ENCODE peak calls at places on chromosomes 4 and X, in eight cellular contexts. One of them, this sample, is unnamed.

GRCh38 chr4:188971125-188971524 is 831.9 kb downstream of the TRIML1 start:
- DNase-seq in ureter: no peak
- DNase-seq in prostate gland: no peak
- DNase-seq in Kasumi-1: peak
- DNase-seq in stimulated activated CD8-positive, alpha-beta memory T cell treated with anti-CD3 and anti-CD28 coated beads, Interleukin-15, amount 100 ng/mL, for 24 hours: no peak
- DNase-seq in lower lobe of right lung: no peak
- DNase-seq in anterior cingulate cortex: no peak
- DNase-seq in SW480: peak
- DNase-seq in this sample: no peak

GRCh38 chr4:159455675-159456235 is 352.9 kb downstream of the RAPGEF2 start:
- DNase-seq in anterior cingulate cortex: no peak
- DNase-seq in Kasumi-1: peak
- DNase-seq in ureter: no peak
- DNase-seq in lower lobe of right lung: no peak
- DNase-seq in SW480: peak
- DNase-seq in stimulated activated CD8-positive, alpha-beta memory T cell treated with anti-CD3 and anti-CD28 coated beads, Interleukin-15, amount 100 ng/mL, for 24 hours: no peak
- DNase-seq in prostate gland: no peak
- DNase-seq in this sample: no peak

GRCh38 chr4:59925290-59925689 is 1274.8 kb upstream of the ADGRL3 start:
- DNase-seq in anterior cingulate cortex: no peak
- DNase-seq in stimulated activated CD8-positive, alpha-beta memory T cell treated with anti-CD3 and anti-CD28 coated beads, Interleukin-15, amount 100 ng/mL, for 24 hours: no peak
- DNase-seq in SW480: no peak
- DNase-seq in Kasumi-1: no peak
- DNase-seq in ureter: no peak
- DNase-seq in lower lobe of right lung: no peak
- DNase-seq in prostate gland: no peak
- DNase-seq in this sample: no peak

GRCh38 chrX:153649178-153649914 is 2.3 kb downstream of the DUSP9 start:
- DNase-seq in prostate gland: no peak
- DNase-seq in SW480: peak
- DNase-seq in stimulated activated CD8-positive, alpha-beta memory T cell treated with anti-CD3 and anti-CD28 coated beads, Interleukin-15, amount 100 ng/mL, for 24 hours: no peak
- DNase-seq in Kasumi-1: peak
- DNase-seq in anterior cingulate cortex: no peak
- DNase-seq in lower lobe of right lung: peak
- DNase-seq in ureter: no peak
- DNase-seq in this sample: no peak

GRCh38 chr4:152571296-152571695 is 35.4 kb upstream of the FBXW7 start:
- DNase-seq in lower lobe of right lung: no peak
- DNase-seq in prostate gland: no peak
- DNase-seq in SW480: no peak
- DNase-seq in anterior cingulate cortex: no peak
- DNase-seq in ureter: no peak
- DNase-seq in Kasumi-1: no peak
- DNase-seq in stimulated activated CD8-positive, alpha-beta memory T cell treated with anti-CD3 and anti-CD28 coated beads, Interleukin-15, amount 100 ng/mL, for 24 hours: no peak
- DNase-seq in this sample: no peak

GRCh38 chr4:48375651-48376291 is 34.4 kb downstream of the SLAIN2 start:
- DNase-seq in Kasumi-1: no peak
- DNase-seq in anterior cingulate cortex: no peak
- DNase-seq in stimulated activated CD8-positive, alpha-beta memory T cell treated with anti-CD3 and anti-CD28 coated beads, Interleukin-15, amount 100 ng/mL, for 24 hours: no peak
- DNase-seq in prostate gland: peak
- DNase-seq in ureter: peak
- DNase-seq in SW480: no peak
- DNase-seq in lower lobe of right lung: no peak
- DNase-seq in this sample: peak

GRCh38 chr4:109745830-109746229 is 16.0 kb upstream of the PLA2G12A start:
- DNase-seq in anterior cingulate cortex: no peak
- DNase-seq in ureter: no peak
- DNase-seq in Kasumi-1: no peak
- DNase-seq in prostate gland: no peak
- DNase-seq in stimulated activated CD8-positive, alpha-beta memory T cell treated with anti-CD3 and anti-CD28 coated beads, Interleukin-15, amount 100 ng/mL, for 24 hours: no peak
- DNase-seq in lower lobe of right lung: no peak
- DNase-seq in SW480: no peak
- DNase-seq in this sample: no peak

GRCh38 chr4:3010998-3011397 is 47.6 kb downstream of the GRK4 start:
- DNase-seq in Kasumi-1: no peak
- DNase-seq in SW480: no peak
- DNase-seq in prostate gland: no peak
- DNase-seq in lower lobe of right lung: no peak
- DNase-seq in anterior cingulate cortex: no peak
- DNase-seq in stimulated activated CD8-positive, alpha-beta memory T cell treated with anti-CD3 and anti-CD28 coated beads, Interleukin-15, amount 100 ng/mL, for 24 hours: no peak
- DNase-seq in ureter: no peak
- DNase-seq in this sample: peak

GRCh38 chr4:48639816-48640215 is 140.3 kb downstream of the FRYL start:
- DNase-seq in Kasumi-1: no peak
- DNase-seq in anterior cingulate cortex: no peak
- DNase-seq in lower lobe of right lung: no peak
- DNase-seq in ureter: no peak
- DNase-seq in stimulated activated CD8-positive, alpha-beta memory T cell treated with anti-CD3 and anti-CD28 coated beads, Interleukin-15, amount 100 ng/mL, for 24 hours: no peak
- DNase-seq in prostate gland: no peak
- DNase-seq in SW480: no peak
- DNase-seq in this sample: no peak

GRCh38 chrX:129116651-129117050 is 406.6 kb downstream of the SMARCA1 start:
- DNase-seq in anterior cingulate cortex: no peak
- DNase-seq in ureter: no peak
- DNase-seq in Kasumi-1: no peak
- DNase-seq in prostate gland: no peak
- DNase-seq in lower lobe of right lung: no peak
- DNase-seq in SW480: no peak
- DNase-seq in stimulated activated CD8-positive, alpha-beta memory T cell treated with anti-CD3 and anti-CD28 coated beads, Interleukin-15, amount 100 ng/mL, for 24 hours: no peak
- DNase-seq in this sample: no peak

GRCh38 chrX:70386240-70386639 is 36.9 kb upstream of the GDPD2 start:
- DNase-seq in ureter: no peak
- DNase-seq in stimulated activated CD8-positive, alpha-beta memory T cell treated with anti-CD3 and anti-CD28 coated beads, Interleukin-15, amount 100 ng/mL, for 24 hours: no peak
- DNase-seq in prostate gland: no peak
- DNase-seq in lower lobe of right lung: no peak
- DNase-seq in SW480: no peak
- DNase-seq in anterior cingulate cortex: no peak
- DNase-seq in Kasumi-1: no peak
- DNase-seq in this sample: peak

GRCh38 chrX:69535661-69536060 is 31.5 kb downstream of the NALF2 start:
- DNase-seq in stimulated activated CD8-positive, alpha-beta memory T cell treated with anti-CD3 and anti-CD28 coated beads, Interleukin-15, amount 100 ng/mL, for 24 hours: no peak
- DNase-seq in lower lobe of right lung: no peak
- DNase-seq in prostate gland: no peak
- DNase-seq in SW480: no peak
- DNase-seq in Kasumi-1: no peak
- DNase-seq in anterior cingulate cortex: no peak
- DNase-seq in ureter: no peak
- DNase-seq in this sample: no peak

GRCh38 chrX:7068939-7069367 is 78.6 kb upstream of the STS start:
- DNase-seq in anterior cingulate cortex: no peak
- DNase-seq in ureter: no peak
- DNase-seq in stimulated activated CD8-positive, alpha-beta memory T cell treated with anti-CD3 and anti-CD28 coated beads, Interleukin-15, amount 100 ng/mL, for 24 hours: no peak
- DNase-seq in SW480: no peak
- DNase-seq in prostate gland: no peak
- DNase-seq in lower lobe of right lung: no peak
- DNase-seq in Kasumi-1: no peak
- DNase-seq in this sample: no peak

GRCh38 chr4:170805352-170805751 is 715.6 kb upstream of the AADAT start:
- DNase-seq in anterior cingulate cortex: no peak
- DNase-seq in Kasumi-1: no peak
- DNase-seq in SW480: no peak
- DNase-seq in lower lobe of right lung: no peak
- DNase-seq in stimulated activated CD8-positive, alpha-beta memory T cell treated with anti-CD3 and anti-CD28 coated beads, Interleukin-15, amount 100 ng/mL, for 24 hours: no peak
- DNase-seq in prostate gland: no peak
- DNase-seq in ureter: no peak
- DNase-seq in this sample: no peak

GRCh38 chr4:167359711-167360110 is 125.4 kb upstream of the SPOCK3 start:
- DNase-seq in anterior cingulate cortex: no peak
- DNase-seq in ureter: no peak
- DNase-seq in lower lobe of right lung: no peak
- DNase-seq in prostate gland: no peak
- DNase-seq in SW480: no peak
- DNase-seq in stimulated activated CD8-positive, alpha-beta memory T cell treated with anti-CD3 and anti-CD28 coated beads, Interleukin-15, amount 100 ng/mL, for 24 hours: no peak
- DNase-seq in Kasumi-1: no peak
- DNase-seq in this sample: no peak

GRCh38 chr4:60133414-60133813 is 1066.7 kb upstream of the ADGRL3 start:
- DNase-seq in anterior cingulate cortex: no peak
- DNase-seq in prostate gland: no peak
- DNase-seq in SW480: no peak
- DNase-seq in ureter: no peak
- DNase-seq in Kasumi-1: no peak
- DNase-seq in lower lobe of right lung: no peak
- DNase-seq in stimulated activated CD8-positive, alpha-beta memory T cell treated with anti-CD3 and anti-CD28 coated beads, Interleukin-15, amount 100 ng/mL, for 24 hours: no peak
- DNase-seq in this sample: peak

GRCh38 chrX:31931225-31931624 is 859.4 kb upstream of the FTHL17 start:
- DNase-seq in lower lobe of right lung: no peak
- DNase-seq in SW480: no peak
- DNase-seq in ureter: no peak
- DNase-seq in stimulated activated CD8-positive, alpha-beta memory T cell treated with anti-CD3 and anti-CD28 coated beads, Interleukin-15, amount 100 ng/mL, for 24 hours: no peak
- DNase-seq in prostate gland: no peak
- DNase-seq in Kasumi-1: no peak
- DNase-seq in anterior cingulate cortex: no peak
- DNase-seq in this sample: peak

GRCh38 chr4:92270908-92271307 is 32.9 kb upstream of the GRID2 start:
- DNase-seq in prostate gland: no peak
- DNase-seq in ureter: no peak
- DNase-seq in lower lobe of right lung: no peak
- DNase-seq in Kasumi-1: no peak
- DNase-seq in SW480: no peak
- DNase-seq in stimulated activated CD8-positive, alpha-beta memory T cell treated with anti-CD3 and anti-CD28 coated beads, Interleukin-15, amount 100 ng/mL, for 24 hours: no peak
- DNase-seq in anterior cingulate cortex: no peak
- DNase-seq in this sample: no peak

GRCh38 chr4:74793757-74794340 is 474 bp downstream of the BTC start:
- DNase-seq in SW480: peak
- DNase-seq in anterior cingulate cortex: no peak
- DNase-seq in stimulated activated CD8-positive, alpha-beta memory T cell treated with anti-CD3 and anti-CD28 coated beads, Interleukin-15, amount 100 ng/mL, for 24 hours: no peak
- DNase-seq in Kasumi-1: peak
- DNase-seq in lower lobe of right lung: peak
- DNase-seq in ureter: peak
- DNase-seq in prostate gland: peak
- DNase-seq in this sample: no peak

GRCh38 chrX:72247206-72247944 is 8.5 kb upstream of the ERCC6L start:
- DNase-seq in Kasumi-1: no peak
- DNase-seq in ureter: no peak
- DNase-seq in prostate gland: no peak
- DNase-seq in SW480: no peak
- DNase-seq in anterior cingulate cortex: no peak
- DNase-seq in lower lobe of right lung: peak
- DNase-seq in stimulated activated CD8-positive, alpha-beta memory T cell treated with anti-CD3 and anti-CD28 coated beads, Interleukin-15, amount 100 ng/mL, for 24 hours: no peak
- DNase-seq in this sample: no peak

GRCh38 chr4:147730333-147730732 is 1.6 kb upstream of the ARHGAP10 start:
- DNase-seq in Kasumi-1: peak
- DNase-seq in anterior cingulate cortex: no peak
- DNase-seq in ureter: no peak
- DNase-seq in SW480: no peak
- DNase-seq in stimulated activated CD8-positive, alpha-beta memory T cell treated with anti-CD3 and anti-CD28 coated beads, Interleukin-15, amount 100 ng/mL, for 24 hours: no peak
- DNase-seq in lower lobe of right lung: no peak
- DNase-seq in prostate gland: no peak
- DNase-seq in this sample: no peak

GRCh38 chr4:120261117-120261516 is 194.5 kb upstream of the MAD2L1 start:
- DNase-seq in ureter: no peak
- DNase-seq in SW480: no peak
- DNase-seq in Kasumi-1: no peak
- DNase-seq in lower lobe of right lung: no peak
- DNase-seq in stimulated activated CD8-positive, alpha-beta memory T cell treated with anti-CD3 and anti-CD28 coated beads, Interleukin-15, amount 100 ng/mL, for 24 hours: no peak
- DNase-seq in prostate gland: no peak
- DNase-seq in anterior cingulate cortex: no peak
- DNase-seq in this sample: no peak

GRCh38 chrX:31483336-31483735 is 411.5 kb upstream of the FTHL17 start:
- DNase-seq in lower lobe of right lung: no peak
- DNase-seq in Kasumi-1: no peak
- DNase-seq in stimulated activated CD8-positive, alpha-beta memory T cell treated with anti-CD3 and anti-CD28 coated beads, Interleukin-15, amount 100 ng/mL, for 24 hours: no peak
- DNase-seq in ureter: no peak
- DNase-seq in prostate gland: no peak
- DNase-seq in SW480: no peak
- DNase-seq in anterior cingulate cortex: no peak
- DNase-seq in this sample: peak

GRCh38 chr4:31557444-31557843 is 837.3 kb downstream of the PCDH7 start:
- DNase-seq in stimulated activated CD8-positive, alpha-beta memory T cell treated with anti-CD3 and anti-CD28 coated beads, Interleukin-15, amount 100 ng/mL, for 24 hours: no peak
- DNase-seq in SW480: no peak
- DNase-seq in anterior cingulate cortex: no peak
- DNase-seq in ureter: no peak
- DNase-seq in lower lobe of right lung: no peak
- DNase-seq in Kasumi-1: no peak
- DNase-seq in prostate gland: no peak
- DNase-seq in this sample: no peak

GRCh38 chr4:2714071-2714770 is 41.9 kb downstream of the TNIP2 start:
- DNase-seq in ureter: no peak
- DNase-seq in Kasumi-1: no peak
- DNase-seq in lower lobe of right lung: no peak
- DNase-seq in prostate gland: no peak
- DNase-seq in anterior cingulate cortex: no peak
- DNase-seq in SW480: no peak
- DNase-seq in stimulated activated CD8-positive, alpha-beta memory T cell treated with anti-CD3 and anti-CD28 coated beads, Interleukin-15, amount 100 ng/mL, for 24 hours: no peak
- DNase-seq in this sample: no peak

GRCh38 chrX:132488819-132489255 is at the start of gene MBNL3:
- DNase-seq in ureter: peak
- DNase-seq in SW480: peak
- DNase-seq in Kasumi-1: peak
- DNase-seq in lower lobe of right lung: peak
- DNase-seq in anterior cingulate cortex: peak
- DNase-seq in prostate gland: peak
- DNase-seq in stimulated activated CD8-positive, alpha-beta memory T cell treated with anti-CD3 and anti-CD28 coated beads, Interleukin-15, amount 100 ng/mL, for 24 hours: no peak
- DNase-seq in this sample: no peak

GRCh38 chr4:118955515-118955914 is 66.9 kb downstream of the SYNPO2 start:
- DNase-seq in stimulated activated CD8-positive, alpha-beta memory T cell treated with anti-CD3 and anti-CD28 coated beads, Interleukin-15, amount 100 ng/mL, for 24 hours: no peak
- DNase-seq in SW480: no peak
- DNase-seq in prostate gland: no peak
- DNase-seq in ureter: no peak
- DNase-seq in Kasumi-1: no peak
- DNase-seq in lower lobe of right lung: no peak
- DNase-seq in anterior cingulate cortex: no peak
- DNase-seq in this sample: no peak

GRCh38 chr4:80154547-80154933 is 42.8 kb upstream of the PRDM8 start:
- DNase-seq in SW480: no peak
- DNase-seq in Kasumi-1: no peak
- DNase-seq in prostate gland: no peak
- DNase-seq in stimulated activated CD8-positive, alpha-beta memory T cell treated with anti-CD3 and anti-CD28 coated beads, Interleukin-15, amount 100 ng/mL, for 24 hours: no peak
- DNase-seq in anterior cingulate cortex: no peak
- DNase-seq in ureter: no peak
- DNase-seq in lower lobe of right lung: no peak
- DNase-seq in this sample: no peak

GRCh38 chr4:83212041-83212851 is 72.4 kb downstream of the COQ2 start:
- DNase-seq in SW480: peak
- DNase-seq in ureter: no peak
- DNase-seq in anterior cingulate cortex: no peak
- DNase-seq in stimulated activated CD8-positive, alpha-beta memory T cell treated with anti-CD3 and anti-CD28 coated beads, Interleukin-15, amount 100 ng/mL, for 24 hours: no peak
- DNase-seq in prostate gland: no peak
- DNase-seq in lower lobe of right lung: no peak
- DNase-seq in Kasumi-1: no peak
- DNase-seq in this sample: no peak

GRCh38 chr4:89039735-89040338 is 17.1 kb downstream of the FAM13A start:
- DNase-seq in stimulated activated CD8-positive, alpha-beta memory T cell treated with anti-CD3 and anti-CD28 coated beads, Interleukin-15, amount 100 ng/mL, for 24 hours: no peak
- DNase-seq in Kasumi-1: no peak
- DNase-seq in ureter: no peak
- DNase-seq in lower lobe of right lung: no peak
- DNase-seq in anterior cingulate cortex: no peak
- DNase-seq in prostate gland: no peak
- DNase-seq in SW480: peak
- DNase-seq in this sample: no peak

GRCh38 chrX:68041110-68041509 is 392.2 kb downstream of the OPHN1 start:
- DNase-seq in prostate gland: no peak
- DNase-seq in lower lobe of right lung: no peak
- DNase-seq in stimulated activated CD8-positive, alpha-beta memory T cell treated with anti-CD3 and anti-CD28 coated beads, Interleukin-15, amount 100 ng/mL, for 24 hours: no peak
- DNase-seq in anterior cingulate cortex: no peak
- DNase-seq in Kasumi-1: no peak
- DNase-seq in ureter: no peak
- DNase-seq in SW480: no peak
- DNase-seq in this sample: no peak

GRCh38 chr4:107863416-107863815 is 38.7 kb downstream of the SGMS2 start:
- DNase-seq in stimulated activated CD8-positive, alpha-beta memory T cell treated with anti-CD3 and anti-CD28 coated beads, Interleukin-15, amount 100 ng/mL, for 24 hours: no peak
- DNase-seq in SW480: no peak
- DNase-seq in anterior cingulate cortex: no peak
- DNase-seq in prostate gland: no peak
- DNase-seq in ureter: no peak
- DNase-seq in Kasumi-1: no peak
- DNase-seq in lower lobe of right lung: no peak
- DNase-seq in this sample: no peak

GRCh38 chrX:77009691-77010090 is 437.5 kb upstream of the FGF16 start:
- DNase-seq in stimulated activated CD8-positive, alpha-beta memory T cell treated with anti-CD3 and anti-CD28 coated beads, Interleukin-15, amount 100 ng/mL, for 24 hours: no peak
- DNase-seq in prostate gland: no peak
- DNase-seq in Kasumi-1: no peak
- DNase-seq in ureter: no peak
- DNase-seq in anterior cingulate cortex: no peak
- DNase-seq in lower lobe of right lung: no peak
- DNase-seq in SW480: no peak
- DNase-seq in this sample: peak

GRCh38 chr4:113452868-113453620 is 308.5 kb downstream of the CAMK2D start:
- DNase-seq in SW480: no peak
- DNase-seq in prostate gland: no peak
- DNase-seq in ureter: no peak
- DNase-seq in Kasumi-1: no peak
- DNase-seq in anterior cingulate cortex: no peak
- DNase-seq in stimulated activated CD8-positive, alpha-beta memory T cell treated with anti-CD3 and anti-CD28 coated beads, Interleukin-15, amount 100 ng/mL, for 24 hours: no peak
- DNase-seq in lower lobe of right lung: no peak
- DNase-seq in this sample: peak